ENCODE peak calls at places on chromosome 16, in seven cellular contexts. Z, C, T, G, U, A and J are unnamed samples.

GRCh38 chr16:66292241-66292935 is 74.1 kb upstream of the CDH5 start:
- DNase-seq in U (peak), C (no peak), A (no peak), G (no peak), Z (no peak), T (no peak), J (no peak)

GRCh38 chr16:491225-491919 is 36.1 kb upstream of the CAPN15 start:
- DNase-seq in T (no peak), A (no peak), G (no peak), Z (no peak), U (no peak), C (no peak), J (no peak)

GRCh38 chr16:8323153-8323552 is 267.2 kb downstream of the TMEM114 start:
- DNase-seq in T (no peak), U (no peak), G (no peak), A (no peak), Z (no peak), C (no peak), J (no peak)

GRCh38 chr16:87463722-87464690 is 28.8 kb downstream of the ZCCHC14 start:
- DNase-seq in U (peak), T (no peak), C (no peak), G (peak), Z (peak), A (no peak), J (no peak)

GRCh38 chr16:82038941-82039340 is 3.9 kb downstream of the HSD17B2 start:
- DNase-seq in A (no peak), U (no peak), Z (no peak), G (no peak), C (no peak), T (no peak), J (no peak)

GRCh38 chr16:68289202-68289601 is 21.5 kb downstream of the SLC7A6OS start:
- DNase-seq in A (no peak), G (no peak), U (no peak), T (no peak), Z (no peak), C (no peak), J (no peak)

GRCh38 chr16:87842209-87842869 is 27.0 kb downstream of the SLC7A5 start:
- DNase-seq in C (no peak), U (no peak), A (no peak), Z (no peak), T (no peak), G (no peak), J (no peak)

GRCh38 chr16:89805136-89805905 is 11.1 kb downstream of the FANCA start:
- DNase-seq in A (no peak), G (no peak), Z (no peak), C (no peak), T (no peak), U (no peak), J (peak)

GRCh38 chr16:89246903-89247733 is 29.6 kb downstream of the ZNF778 start:
- DNase-seq in C (peak), U (peak), A (peak), Z (peak), G (peak), T (peak), J (peak)

GRCh38 chr16:1159973-1160772 is 7.3 kb downstream of the CACNA1H start:
- DNase-seq in Z (no peak), C (no peak), G (peak), A (no peak), T (peak), U (no peak), J (no peak)

GRCh38 chr16:49855280-49855821 is 561 bp downstream of the ZNF423 start:
- DNase-seq in G (peak), Z (peak), C (peak), U (peak), A (peak), T (peak), J (peak)